ENCODE peak calls at places on chromosomes 5 and 9, in five cellular contexts. L is cardiac muscle cell, R is RWPE1, U is kidney, F is heart left ventricle. V is an unnamed sample.

GRCh38 chr5:43231977-43232376 is 40.0 kb downstream of the NIM1K start:
- DNase-seq in U (no peak), L (no peak), R (no peak), F (no peak), V (no peak)

GRCh38 chr9:94656190-94656589 is 16.9 kb upstream of the FBP1 start:
- DNase-seq in U (no peak), L (peak), R (no peak), F (no peak), V (peak)

GRCh38 chr5:80736730-80737129 is 81.9 kb upstream of the DHFR start:
- DNase-seq in L (no peak), R (peak), F (no peak), U (no peak), V (no peak)

GRCh38 chr9:131982102-131982501 is 97.6 kb downstream of the MED27 start:
- DNase-seq in U (no peak), L (no peak), R (no peak), F (no peak), V (no peak)

GRCh38 chr5:160565376-160565775 is 143.7 kb downstream of the PTTG1 start:
- DNase-seq in L (no peak), U (no peak), F (no peak), R (no peak), V (no peak)

GRCh38 chr5:111697215-111697614 is 59.8 kb downstream of the NREP start:
- DNase-seq in F (no peak), L (peak), U (no peak), R (no peak), V (no peak)

GRCh38 chr5:34986965-34987364 is 57.6 kb downstream of the DNAJC21 start:
- DNase-seq in U (no peak), R (no peak), L (no peak), F (no peak), V (no peak)

GRCh38 chr5:122844136-122844915 is 1.1 kb upstream of the SNX24 start:
- DNase-seq in F (no peak), U (no peak), R (peak), L (peak), V (peak)

GRCh38 chr9:34059231-34059720 is 10.6 kb upstream of the UBAP2 start:
- DNase-seq in F (no peak), L (peak), U (no peak), R (no peak), V (no peak)

GRCh38 chr9:24245988-24246387 is 299.7 kb downstream of the IZUMO3 start:
- DNase-seq in U (no peak), F (no peak), R (peak), L (peak), V (no peak)

GRCh38 chr9:123710299-123710698 is 219.6 kb downstream of the DENND1A start:
- DNase-seq in F (no peak), L (peak), U (no peak), R (peak), V (no peak)

GRCh38 chr9:97555164-97555563 is 53.7 kb downstream of the TMOD1 start:
- DNase-seq in R (no peak), U (no peak), L (peak), F (peak), V (no peak)

GRCh38 chr5:132313378-132313777 is 19.2 kb downstream of the SLC22A4 start:
- DNase-seq in F (no peak), U (no peak), L (peak), R (no peak), V (no peak)

GRCh38 chr5:101244621-101245020 is 341.5 kb upstream of the ST8SIA4 start:
- DNase-seq in L (no peak), R (no peak), F (no peak), U (no peak), V (no peak)

GRCh38 chr5:170774831-170775230 is 8.7 kb upstream of the GABRP start:
- DNase-seq in R (no peak), F (no peak), L (no peak), U (no peak), V (no peak)

GRCh38 chr5:139422307-139422893 is 16.9 kb downstream of the DNAJC18 start:
- DNase-seq in L (peak), R (peak), U (no peak), F (no peak), V (no peak)

GRCh38 chr5:62977641-62978040 is 399.0 kb downstream of the LRRC70 start:
- DNase-seq in F (no peak), R (no peak), U (no peak), L (no peak), V (no peak)

GRCh38 chr5:42547146-42547545 is 123.9 kb downstream of the GHR start:
- DNase-seq in F (no peak), R (peak), U (no peak), L (peak), V (no peak)

GRCh38 chr5:57304931-57305330 is 131.1 kb downstream of the GPBP1 start:
- DNase-seq in F (no peak), U (no peak), R (no peak), L (no peak), V (no peak)

GRCh38 chr5:95794070-95794516 is 28.4 kb downstream of the GLRX start:
- DNase-seq in R (no peak), U (no peak), F (no peak), L (peak), V (no peak)

GRCh38 chr5:55338810-55339243 is 31.0 kb downstream of the MTREX start:
- DNase-seq in R (no peak), L (no peak), F (no peak), U (no peak), V (no peak)

GRCh38 chr9:101398930-101399640 is 434 bp downstream of the ZNF189 start:
- DNase-seq in R (no peak), L (no peak), U (peak), F (peak), V (no peak)

GRCh38 chr5:121350493-121350892 is 501.2 kb upstream of the FTMT start:
- DNase-seq in U (no peak), R (peak), L (no peak), F (no peak), V (no peak)

GRCh38 chr9:21294325-21294724 is 10.8 kb downstream of the IFNA5 start:
- DNase-seq in L (no peak), R (peak), U (no peak), F (no peak), V (no peak)

GRCh38 chr9:4228606-4229005 is 71.3 kb downstream of the GLIS3 start:
- DNase-seq in U (no peak), L (peak), F (no peak), R (no peak), V (no peak)

GRCh38 chr5:138574744-138575193 is 432 bp downstream of the HSPA9 start:
- DNase-seq in F (no peak), L (no peak), R (peak), U (no peak), V (no peak)

GRCh38 chr5:41598011-41598410 is 87.6 kb upstream of the PLCXD3 start:
- DNase-seq in L (peak), U (no peak), F (no peak), R (no peak), V (no peak)

GRCh38 chr5:123371575-123372179 is 51.5 kb downstream of the CEP120 start:
- DNase-seq in R (peak), L (peak), F (peak), U (no peak), V (peak)

GRCh38 chr5:146051678-146052077 is 53.7 kb downstream of the PLAC8L1 start:
- DNase-seq in U (no peak), L (no peak), F (no peak), R (no peak), V (no peak)

GRCh38 chr5:65927497-65928340 is 1.3 kb downstream of the ERBIN start:
- DNase-seq in U (no peak), F (no peak), L (peak), R (peak), V (no peak)

GRCh38 chr5:181190711-181191525 is 14.1 kb downstream of the TRIM7 start:
- DNase-seq in R (no peak), L (peak), F (peak), U (peak), V (no peak)

GRCh38 chr5:154371687-154372086 is 74.1 kb upstream of the SAP30L start:
- DNase-seq in F (peak), L (peak), U (no peak), R (peak), V (no peak)

GRCh38 chr5:154370730-154371334 is 75.0 kb upstream of the SAP30L start:
- DNase-seq in L (no peak), R (no peak), F (peak), U (no peak), V (no peak)

GRCh38 chr5:154368041-154368800 is 77.6 kb upstream of the SAP30L start:
- DNase-seq in L (peak), F (peak), U (no peak), R (peak), V (peak)

GRCh38 chr5:154369682-154370081 is 76.1 kb upstream of the SAP30L start:
- DNase-seq in F (no peak), L (no peak), U (no peak), R (no peak), V (no peak)

DNA sequence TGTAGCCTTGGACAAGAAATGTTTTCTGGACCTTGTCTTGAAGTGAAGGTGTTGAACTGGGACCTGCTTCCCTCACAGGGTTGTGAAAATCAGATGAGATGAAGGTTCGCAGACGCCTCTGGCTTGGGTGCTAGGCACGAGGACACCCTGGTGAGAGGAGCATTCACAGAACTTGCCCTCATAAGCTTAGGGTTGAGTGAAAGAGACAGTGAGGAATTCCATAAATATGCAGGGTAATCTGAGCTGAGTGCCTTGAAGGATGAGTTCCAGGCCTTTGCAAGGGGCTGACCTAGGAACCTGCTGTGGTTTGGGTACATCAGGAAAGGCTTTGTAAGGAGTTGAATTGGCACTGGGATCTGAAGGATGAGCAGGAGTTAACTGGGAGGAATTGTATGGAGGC is 75.7 kb upstream of the SAP30L start:
- DNase-seq in U (no peak), R (no peak), F (no peak), L (no peak), V (no peak)
- H3K27ac ChIP-seq in U (no peak), R (peak), F (peak), L (no peak), V (no peak)

GRCh38 chr5:74056789-74057164 is 430.8 kb downstream of the ARHGEF28 start:
- DNase-seq in R (peak), L (peak), F (no peak), U (no peak), V (no peak)
- TF ChIP-seq CTCF in R (peak), L (peak), F (peak), U (peak), V (no peak)

GRCh38 chr9:116149844-116150243 is 3.7 kb upstream of the PAPPA start:
- DNase-seq in F (no peak), L (no peak), U (no peak), R (no peak), V (peak)
- H3K27ac ChIP-seq in F (no peak), L (no peak), U (no peak), R (no peak), V (no peak)

DNA sequence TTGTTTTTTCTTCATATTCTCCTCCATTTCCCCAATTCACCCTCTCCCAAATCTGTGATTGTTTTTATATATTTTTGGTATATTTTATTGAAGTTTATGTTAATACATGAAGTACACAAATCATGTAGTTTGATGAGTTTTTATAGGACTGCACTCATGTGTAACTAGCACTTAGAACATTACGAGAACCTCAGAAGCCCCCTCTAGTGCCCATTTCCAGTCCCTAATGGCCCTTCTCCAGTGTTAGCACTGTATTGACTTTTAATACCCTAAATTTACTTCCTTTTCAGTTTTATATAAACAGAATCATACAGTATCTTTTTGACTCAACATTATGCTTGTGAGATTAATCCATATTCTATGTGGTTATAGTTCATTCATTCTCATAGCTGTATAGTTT is 18.5 kb upstream of the FKTN start:
- DNase-seq in R (no peak), U (no peak), F (no peak), L (no peak), V (no peak)
- TF ChIP-seq CTCF in R (no peak), U (no peak), F (no peak), L (peak), V (no peak)

GRCh38 chr5:82334085-82334680 is 56.0 kb upstream of the RPS23 start:
- DNase-seq in U (no peak), R (no peak), F (no peak), L (peak), V (no peak)

GRCh38 chr5:82332889-82333619 is 54.9 kb upstream of the RPS23 start:
- DNase-seq in F (no peak), R (no peak), U (no peak), L (peak), V (no peak)

GRCh38 chr5:82336566-82337351 is 58.6 kb upstream of the RPS23 start:
- DNase-seq in R (no peak), U (no peak), L (no peak), F (no peak), V (no peak)

GRCh38 chr5:82334856-82335255 is 56.7 kb upstream of the RPS23 start:
- DNase-seq in U (no peak), L (peak), R (no peak), F (no peak), V (no peak)

DNA sequence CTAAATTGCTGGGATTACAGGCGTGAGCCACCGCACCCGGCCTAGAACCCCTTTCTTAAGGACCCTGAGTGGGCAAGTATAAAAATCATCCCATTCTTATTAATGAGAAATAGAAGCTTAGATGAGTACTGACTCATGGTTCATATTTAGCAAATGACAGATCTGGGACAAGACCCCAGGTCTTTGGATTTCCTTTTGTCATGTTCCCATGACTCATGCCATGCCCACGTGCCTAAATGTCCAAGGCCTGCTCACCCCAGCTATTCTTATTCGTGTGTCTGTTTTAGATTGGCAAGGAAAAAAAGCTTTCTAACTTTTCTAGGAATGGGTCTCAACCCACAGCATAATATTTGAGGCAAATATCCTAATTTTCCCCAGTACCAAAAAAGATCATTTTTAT is 57.7 kb upstream of the RPS23 start:
- DNase-seq in R (no peak), F (no peak), L (peak), U (no peak), V (no peak)
- H3K27ac ChIP-seq in R (no peak), F (peak), L (peak), U (no peak), V (peak)

GRCh38 chr5:67163863-67164595 is 32.6 kb downstream of the CD180 start:
- DNase-seq in U (no peak), F (no peak), R (no peak), L (no peak), V (no peak)

GRCh38 chr5:67165524-67166459 is 30.8 kb downstream of the CD180 start:
- DNase-seq in R (peak), L (peak), F (peak), U (peak), V (peak)

GRCh38 chr5:67166886-67167285 is 29.7 kb downstream of the CD180 start:
- DNase-seq in U (no peak), F (no peak), L (no peak), R (no peak), V (no peak)

GRCh38 chr5:67164856-67165523 is 31.6 kb downstream of the CD180 start:
- DNase-seq in F (no peak), R (no peak), L (no peak), U (peak), V (no peak)

GRCh38 chr5:67166460-67166871 is 30.1 kb downstream of the CD180 start:
- DNase-seq in U (peak), R (no peak), L (no peak), F (peak), V (peak)
- TF ChIP-seq CTCF in U (no peak), R (peak), L (no peak), F (no peak), V (no peak)

GRCh38 chr9:81653240-81653639 is 36.1 kb downstream of the TLE1 start:
- DNase-seq in L (no peak), F (no peak), R (peak), U (no peak), V (no peak)
- H3K27ac ChIP-seq in L (no peak), F (no peak), R (no peak), U (no peak), V (no peak)

GRCh38 chr5:141236516-141237313 is 8.5 kb upstream of the PCDHB15 start:
- DNase-seq in F (no peak), L (no peak), R (no peak), U (no peak), V (no peak)

GRCh38 chr5:141234109-141234508 is 11.0 kb downstream of the PCDHB14 start:
- DNase-seq in F (no peak), L (peak), R (no peak), U (no peak), V (no peak)
- TF ChIP-seq CTCF in F (no peak), L (peak), R (peak), U (no peak), V (no peak)

DNA sequence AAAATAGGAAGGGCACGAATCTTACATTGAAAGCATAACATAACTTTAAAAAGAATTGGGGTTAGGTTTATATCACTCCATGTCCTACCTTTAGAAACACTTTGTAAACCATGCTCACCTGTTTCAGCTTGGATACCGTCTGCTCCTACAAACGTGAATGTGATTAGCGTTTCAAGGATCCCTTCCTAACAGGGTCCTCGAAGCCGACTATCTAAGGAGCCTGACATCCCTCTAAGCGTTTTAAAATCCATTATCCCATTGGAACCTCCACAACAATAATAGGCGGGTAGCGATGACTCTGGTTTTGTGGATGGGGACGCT is 1.0 kb downstream of the SVEP1 start:
- DNase-seq in U (no peak), L (no peak), F (no peak), R (no peak), V (no peak)
- H3K27ac ChIP-seq in U (no peak), L (no peak), F (peak), R (no peak), V (peak)

DNA sequence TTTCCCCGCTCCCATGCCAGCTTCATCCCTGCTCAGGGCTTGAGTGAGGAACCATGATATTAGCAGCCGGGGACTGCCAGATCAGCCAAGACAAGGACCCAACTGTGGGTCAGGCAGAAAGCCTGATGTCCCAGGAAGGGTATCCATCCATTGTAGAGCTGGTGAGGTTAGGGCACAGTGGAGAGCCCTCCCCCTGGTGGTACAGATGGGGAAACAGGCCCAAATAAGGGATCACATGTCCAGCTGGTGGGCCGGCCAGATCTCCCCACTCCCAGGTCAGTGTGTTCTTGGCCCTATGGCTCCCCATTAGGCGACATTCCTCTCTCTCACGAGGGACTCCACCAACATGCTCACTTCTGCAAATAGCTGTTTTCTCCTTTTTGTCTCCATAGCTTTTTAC is 9.0 kb downstream of the CDX1 start:
- DNase-seq in U (no peak), R (peak), F (no peak), L (peak), V (no peak)
- TF ChIP-seq CTCF in U (peak), R (no peak), F (no peak), L (peak), V (no peak)